ENCODE peak calls at places on chromosomes 2 and 18, in five cellular contexts. V, Q, P, K and I are unnamed samples.

GRCh38 chr2:524442-524841 is 152.8 kb downstream of the TMEM18 start:
- DNase-seq in V (no peak), Q (no peak), P (no peak), K (no peak), I (no peak)

GRCh38 chr2:164920430-164920829 is 34.9 kb downstream of the SLC38A11 start:
- DNase-seq in V (no peak), Q (no peak), P (no peak), K (peak), I (no peak)

GRCh38 chr2:88765154-88765948 is 73.9 kb downstream of the RPIA start:
- DNase-seq in V (no peak), Q (peak), P (no peak), K (no peak), I (peak)

GRCh38 chr2:162071016-162071415 is 3.0 kb downstream of the DPP4 start:
- DNase-seq in V (no peak), Q (no peak), P (no peak), K (no peak), I (no peak)

GRCh38 chr2:54483426-54483825 is 27.3 kb downstream of the SPTBN1 start:
- DNase-seq in V (no peak), Q (no peak), P (no peak), K (peak), I (no peak)

GRCh38 chr18:68847219-68847860 is 49.5 kb downstream of the CCDC102B start:
- DNase-seq in V (no peak), Q (no peak), P (no peak), K (peak), I (no peak)

GRCh38 chr2:44358498-44358897 is 2.8 kb downstream of the PREPL start:
- DNase-seq in V (peak), Q (no peak), P (no peak), K (no peak), I (no peak)

GRCh38 chr2:19020144-19021099 is 338.0 kb downstream of the OSR1 start:
- DNase-seq in V (no peak), Q (no peak), P (no peak), K (peak), I (no peak)

GRCh38 chr2:25829377-25829704 is 48.9 kb downstream of the ASXL2 start:
- DNase-seq in V (no peak), Q (no peak), P (no peak), K (peak), I (no peak)

GRCh38 chr2:241160318-241160717 is 10.1 kb downstream of the PPP1R7 start:
- DNase-seq in V (no peak), Q (no peak), P (no peak), K (no peak), I (no peak)

GRCh38 chr2:217993055-217993645 is 9.6 kb downstream of the TNS1 start:
- DNase-seq in V (no peak), Q (no peak), P (no peak), K (no peak), I (peak)

GRCh38 chr2:47181176-47181575 is 26.1 kb upstream of the STPG4 start:
- DNase-seq in V (no peak), Q (no peak), P (no peak), K (no peak), I (no peak)

GRCh38 chr2:133721155-133721554 is 152.9 kb upstream of the NCKAP5 start:
- DNase-seq in V (no peak), Q (no peak), P (no peak), K (no peak), I (no peak)

GRCh38 chr18:2846241-2846637 is 567 bp upstream of the EMILIN2 start:
- DNase-seq in V (no peak), Q (no peak), P (no peak), K (no peak), I (no peak)
- TF ChIP-seq REST in V (no peak), Q (no peak), P (no peak), K (no peak), I (no peak)

DNA sequence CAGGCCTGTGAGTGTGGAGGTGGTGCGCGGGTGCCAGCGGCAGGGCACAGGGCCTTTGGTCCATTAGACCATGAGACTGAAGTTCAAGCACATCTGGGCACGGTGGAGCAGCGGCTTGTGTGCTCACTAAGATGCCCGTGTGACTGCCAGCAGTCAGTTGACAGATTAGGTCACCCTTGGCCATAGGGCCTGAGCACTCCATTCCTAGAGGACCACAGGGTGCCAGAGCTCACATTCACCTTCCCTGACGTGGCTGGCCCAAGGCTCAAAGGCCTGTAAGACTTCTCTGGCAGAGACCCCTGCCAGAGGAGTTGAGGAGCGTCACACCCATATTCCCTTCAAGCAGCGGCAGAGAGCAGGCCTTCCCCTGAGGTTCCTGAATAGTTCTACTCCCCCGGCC is 650 bp downstream of the LHCGR start:
- DNase-seq in V (no peak), Q (no peak), P (no peak), K (no peak), I (no peak)
- H3K4me3 ChIP-seq in V (no peak), Q (no peak), P (no peak), K (no peak), I (no peak)

DNA sequence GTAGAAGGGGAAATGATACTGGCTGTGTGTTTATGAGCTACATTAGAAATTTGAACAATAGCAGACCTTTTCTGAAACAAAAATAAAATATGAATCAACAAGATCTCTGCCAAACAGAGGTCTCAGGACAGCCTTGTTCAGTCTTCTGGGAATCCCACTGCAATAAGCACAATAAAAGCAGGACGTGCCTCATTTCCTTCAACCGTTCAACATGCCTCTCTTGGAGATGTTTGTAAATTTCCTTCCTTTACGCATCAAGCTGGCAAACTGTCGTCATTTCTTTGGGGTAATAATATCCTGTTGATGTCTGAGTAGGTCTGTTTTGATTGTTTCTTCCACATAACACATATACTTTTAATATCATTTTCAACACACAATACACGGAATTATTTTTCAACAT is 77.2 kb downstream of the TCF4 start:
- DNase-seq in V (no peak), Q (no peak), P (no peak), K (no peak), I (no peak)
- TF ChIP-seq GABPA in V (no peak), Q (no peak), P (no peak), K (no peak), I (no peak)

GRCh38 chr2:216404010-216404618 is 8.2 kb upstream of the SMARCAL1 start:
- DNase-seq in V (no peak), Q (peak), P (peak), K (peak), I (no peak)
- TF ChIP-seq REST in V (no peak), Q (no peak), P (no peak), K (no peak), I (no peak)

DNA sequence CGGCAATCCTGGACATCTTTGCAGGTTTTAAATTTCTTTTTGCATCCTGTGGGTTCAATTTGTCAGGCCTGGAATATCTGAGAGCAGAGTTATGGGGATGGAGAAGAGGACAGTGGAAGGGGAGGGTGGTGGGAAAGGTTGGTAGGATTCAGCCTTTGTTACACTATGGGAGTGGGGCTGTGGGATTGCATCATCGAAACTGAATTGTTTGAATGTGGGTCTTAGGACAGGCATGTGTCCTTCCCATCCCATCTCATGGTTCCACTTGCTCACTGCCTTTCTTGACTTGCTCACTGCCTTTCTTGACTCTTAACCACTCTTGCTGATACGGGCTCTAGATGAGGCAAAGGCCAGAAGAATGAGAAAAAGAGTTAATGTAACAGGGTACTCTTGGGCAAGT is 12.9 kb downstream of the IGFBP2 start:
- DNase-seq in V (no peak), Q (no peak), P (no peak), K (no peak), I (no peak)
- H3K4me3 ChIP-seq in V (no peak), Q (no peak), P (no peak), K (no peak), I (no peak)

DNA sequence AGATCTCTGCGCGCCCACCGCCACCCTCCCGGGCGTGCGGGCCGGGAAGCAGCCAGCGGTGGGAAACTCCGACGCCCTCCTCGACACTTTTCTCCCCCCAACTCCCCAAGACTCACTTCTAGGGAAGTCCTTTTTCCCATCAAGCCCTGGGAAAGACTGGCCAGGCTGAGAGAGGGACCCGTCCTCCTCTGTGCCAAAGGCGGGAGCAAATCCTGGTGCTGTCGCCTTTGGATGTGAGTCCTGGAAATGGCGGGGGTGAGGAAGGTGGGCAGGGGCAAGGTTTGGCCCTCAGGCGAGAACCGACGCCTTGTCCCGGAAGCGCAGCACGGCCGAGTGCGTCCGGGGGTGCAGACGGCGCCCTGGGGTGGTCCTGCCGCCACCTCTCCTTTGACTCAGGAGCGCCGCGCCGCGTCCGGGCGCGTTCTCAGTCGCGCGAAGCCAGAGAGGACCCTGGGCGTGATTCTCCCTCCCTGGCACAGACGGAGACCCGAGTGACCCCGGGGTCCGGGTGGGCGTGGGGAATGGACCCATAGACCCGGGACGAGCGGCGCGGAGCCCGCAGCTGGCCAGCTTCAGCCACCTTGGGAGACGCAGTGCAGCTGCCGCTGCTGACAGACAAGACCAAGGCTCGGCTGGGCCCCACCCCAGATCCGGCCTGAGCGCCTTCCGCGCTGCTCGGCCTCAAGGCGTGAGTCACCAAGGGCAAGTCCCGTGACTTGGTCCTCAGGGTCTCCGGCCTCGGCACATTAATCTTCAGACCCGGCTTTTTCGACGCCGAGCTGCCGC is 3.5 kb upstream of the LBX2 start:
- DNase-seq in V (no peak), Q (peak), P (peak), K (peak), I (no peak)
- TF ChIP-seq GABPA in V (no peak), Q (no peak), P (peak), K (no peak), I (no peak)